ENCODE peak calls at places on chromosomes 16 and 17, in five cellular contexts. V, M, U, E and P are unnamed samples.

GRCh38 chr16:71623597-71623996 is 2.4 kb upstream of the MARVELD3 start:
- DNase-seq in E (no peak), U (no peak), V (no peak), M (no peak), P (no peak)

GRCh38 chr16:87178977-87179376 is 138.2 kb downstream of the C16orf95 start:
- DNase-seq in V (peak; percentile 90), M (peak; percentile 89), U (peak; percentile 40), E (no peak), P (peak; percentile 73)

GRCh38 chr16:35691057-35691456 is 2231.6 kb downstream of the TP53TG3F start:
- DNase-seq in U (no peak), M (no peak), E (no peak), V (no peak), P (no peak)

GRCh38 chr16:72809446-72809845 is 238.5 kb downstream of the ZFHX3 start:
- DNase-seq in V (no peak), E (no peak), U (no peak), M (no peak), P (no peak)

GRCh38 chr16:66924527-66925321 is 611 bp downstream of the RRAD start:
- DNase-seq in E (peak; percentile 87), M (peak; percentile 88), U (peak; percentile 79), V (no peak), P (peak; percentile 99)

GRCh38 chr17:8056976-8057625 is 18.2 kb downstream of the ALOX15B start:
- DNase-seq in U (no peak), V (peak; percentile 44), M (peak; percentile 30), E (no peak), P (no peak)

GRCh38 chr17:74544991-74545441 is 899 bp downstream of the CD300C start:
- DNase-seq in E (no peak), M (no peak), V (peak; percentile 49), U (no peak), P (no peak)

GRCh38 chr17:80761421-80761871 is 216.8 kb downstream of the RPTOR start:
- DNase-seq in E (no peak), V (no peak), M (no peak), U (no peak), P (no peak)

GRCh38 chr17:71821512-71821911 is 299.3 kb upstream of the SOX9 start:
- DNase-seq in E (no peak), M (no peak), U (no peak), V (no peak), P (no peak)

GRCh38 chr16:18932243-18932997 is 6.2 kb upstream of the SMG1 start:
- DNase-seq in U (no peak), E (peak; percentile 37), M (peak; percentile 70), V (no peak), P (no peak)

GRCh38 chr16:4696905-4697866 is 3.8 kb downstream of the NUDT16L1 start:
- DNase-seq in M (peak; percentile 75), U (no peak), V (peak; percentile 71), E (no peak), P (peak; percentile 61)

GRCh38 chr17:55295411-55296170 is 30.8 kb downstream of the HLF start:
- DNase-seq in U (peak; percentile 79), V (no peak), E (peak; percentile 59), M (no peak), P (peak; percentile 69)

GRCh38 chr17:75549246-75550138 is 24.0 kb downstream of the LLGL2 start:
- DNase-seq in V (peak; percentile 95), M (no peak), U (peak; percentile 82), E (peak; percentile 82), P (peak; percentile 94)

GRCh38 chr17:40024901-40025300 is 9.7 kb downstream of the CSF3 start:
- DNase-seq in M (no peak), V (no peak), E (no peak), U (no peak), P (no peak)

GRCh38 chr16:66166451-66166850 is 200.0 kb upstream of the CDH5 start:
- DNase-seq in U (no peak), M (no peak), E (no peak), V (no peak), P (no peak)

GRCh38 chr16:50093607-50094570 is 28.1 kb downstream of the HEATR3 start:
- DNase-seq in U (no peak), E (no peak), V (no peak), M (peak; percentile 79), P (no peak)

GRCh38 chr17:17523001-17523713 is 27.0 kb upstream of the RASD1 start:
- DNase-seq in E (peak; percentile 50), V (peak; percentile 62), U (peak; percentile 25), M (no peak), P (no peak)

GRCh38 chr17:57663326-57664070 is 81.6 kb downstream of the CCDC182 start:
- DNase-seq in M (peak; percentile 54), E (peak; percentile 35), V (no peak), U (no peak), P (no peak)
- H3K4me3 ChIP-seq in M (no peak overlapping the region), E (no peak overlapping the region), V (peak overlapping the region; percentile 21), U (peak overlapping the region; percentile 61), P (no peak overlapping the region)

DNA sequence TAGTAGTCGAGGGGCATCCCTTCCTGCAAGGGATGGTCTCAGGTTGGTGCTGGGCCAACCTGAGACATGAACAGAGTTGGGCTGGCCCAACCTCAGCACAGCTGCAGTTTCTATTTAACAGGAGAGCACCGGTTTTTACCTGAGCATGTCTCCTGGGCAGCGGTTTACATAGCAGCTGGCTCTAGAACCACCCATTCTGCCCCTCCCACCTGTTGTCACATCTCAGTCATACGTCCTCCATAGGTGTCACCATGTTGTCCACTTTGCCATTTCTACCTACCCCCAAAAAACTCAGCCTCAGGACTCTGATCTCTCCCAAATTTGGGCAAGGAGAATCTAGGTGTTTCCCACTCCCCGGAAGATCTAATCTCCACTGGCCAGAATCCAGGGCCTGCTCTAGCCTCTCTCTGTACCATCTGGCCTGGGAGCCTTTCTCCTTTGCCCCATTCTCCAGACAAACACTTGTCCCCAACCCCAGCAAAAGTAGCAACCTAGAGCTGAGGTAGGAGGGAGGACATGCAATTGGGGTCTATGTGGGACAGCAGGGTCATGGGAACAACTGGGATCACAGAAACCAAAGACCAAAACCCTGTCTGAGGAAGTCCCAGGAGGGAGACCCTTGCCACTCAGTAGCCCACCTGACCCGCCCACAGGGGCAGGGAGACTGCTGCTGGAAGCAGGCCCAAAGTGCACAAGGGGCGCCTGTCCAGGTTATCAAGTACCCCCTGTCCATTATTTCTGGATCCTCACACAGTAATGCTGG is 19.1 kb downstream of the ETV4 start:
- DNase-seq in M (peak; percentile 28), U (no peak), V (no peak), E (no peak), P (no peak)
- H3K36me3 ChIP-seq in M (peaks cover 2% of the 10 kb centered on the region), U (peaks cover 36% of the 10 kb centered on the region), V (peaks cover 19% of the 10 kb centered on the region), E (peaks cover 3% of the 10 kb centered on the region), P (peaks cover 37% of the 10 kb centered on the region)

DNA sequence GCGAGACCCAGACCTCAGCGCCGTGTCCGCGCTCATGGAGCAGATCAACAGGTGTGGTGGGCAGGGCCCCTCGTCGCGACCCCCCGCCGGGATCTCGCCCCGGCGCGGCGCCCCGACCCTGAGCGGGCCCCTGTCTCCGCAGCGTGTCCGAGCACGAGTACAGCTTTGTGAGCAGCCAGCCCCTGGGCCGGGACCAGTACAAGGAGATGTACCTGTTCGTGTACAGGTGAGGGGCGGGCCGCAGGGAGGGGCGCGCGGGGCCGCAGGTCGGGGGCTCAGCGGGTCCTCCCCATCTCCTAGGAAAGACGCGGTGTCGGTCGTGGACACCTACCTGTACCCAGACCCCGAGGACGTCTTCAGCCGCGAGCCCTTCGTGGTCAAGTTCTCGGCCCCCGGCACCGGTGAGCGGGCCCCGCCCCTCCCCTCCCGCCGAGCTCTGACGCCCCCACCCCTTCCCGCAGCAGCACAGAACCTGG is 870 bp downstream of the DNASE1L2 start:
- DNase-seq in E (no peak), M (no peak), U (no peak), V (no peak), P (peak; percentile 88)
- H3K4me3 ChIP-seq in E (peak overlapping the region; percentile 44), M (no peak overlapping the region), U (peak overlapping the region; percentile 65), V (no peak overlapping the region), P (peak overlapping the region; percentile 33)

GRCh38 chr17:10803830-10804498 is at the start of gene TMEM238L:
- DNase-seq in E (no peak), U (no peak), V (no peak), M (no peak), P (no peak)

GRCh38 chr17:10805911-10806310 is 2.0 kb upstream of the TMEM238L start:
- DNase-seq in E (no peak), V (no peak), M (no peak), U (no peak), P (no peak)

GRCh38 chr17:10803350-10803749 is 549 bp downstream of the TMEM238L start:
- DNase-seq in E (no peak), U (no peak), V (no peak), M (no peak), P (no peak)

GRCh38 chr17:10802487-10803284 is 1.2 kb downstream of the TMEM238L start:
- DNase-seq in U (no peak), V (no peak), E (no peak), M (no peak), P (no peak)

DNA sequence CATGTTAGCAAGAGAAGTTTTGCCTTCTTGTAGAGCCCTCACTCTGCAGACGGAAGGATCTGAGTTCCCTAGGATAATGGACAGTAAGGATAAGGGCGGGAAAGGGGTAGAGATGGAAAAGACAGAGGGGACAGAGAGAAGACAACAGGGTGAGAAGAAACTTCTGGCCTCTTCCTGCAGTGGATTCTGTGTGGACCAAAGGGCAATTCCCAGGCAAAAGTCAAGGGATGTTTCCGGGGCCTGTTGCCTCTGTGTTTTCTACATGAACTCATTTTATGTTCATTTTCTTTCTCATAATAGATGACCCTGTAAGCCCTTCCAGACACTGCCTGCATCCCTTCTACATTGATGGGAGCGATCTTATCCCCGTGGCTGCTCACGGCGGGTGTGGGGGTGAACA is 647 bp upstream of the TMEM238L start:
- DNase-seq in M (no peak), V (no peak), E (no peak), U (no peak), P (no peak)
- H3K36me3 ChIP-seq in M (no peaks in the 10 kb centered on the region), V (no peaks in the 10 kb centered on the region), E (no peaks in the 10 kb centered on the region), U (no peaks in the 10 kb centered on the region), P (no peaks in the 10 kb centered on the region)

GRCh38 chr16:24755201-24755874 is 25.9 kb downstream of the TNRC6A start:
- DNase-seq in M (no peak), U (no peak), V (no peak), E (peak; percentile 17), P (no peak)
- H3K4me3 ChIP-seq in M (no peak overlapping the region), U (no peak overlapping the region), V (no peak overlapping the region), E (no peak overlapping the region), P (no peak overlapping the region)

GRCh38 chr16:52497067-52497816 is 49.7 kb downstream of the TOX3 start:
- DNase-seq in U (no peak), E (no peak), V (no peak), M (no peak), P (no peak)
- H3K36me3 ChIP-seq in U (no peaks in the 10 kb centered on the region), E (no peaks in the 10 kb centered on the region), V (no peaks in the 10 kb centered on the region), M (no peaks in the 10 kb centered on the region), P (no peaks in the 10 kb centered on the region)

DNA sequence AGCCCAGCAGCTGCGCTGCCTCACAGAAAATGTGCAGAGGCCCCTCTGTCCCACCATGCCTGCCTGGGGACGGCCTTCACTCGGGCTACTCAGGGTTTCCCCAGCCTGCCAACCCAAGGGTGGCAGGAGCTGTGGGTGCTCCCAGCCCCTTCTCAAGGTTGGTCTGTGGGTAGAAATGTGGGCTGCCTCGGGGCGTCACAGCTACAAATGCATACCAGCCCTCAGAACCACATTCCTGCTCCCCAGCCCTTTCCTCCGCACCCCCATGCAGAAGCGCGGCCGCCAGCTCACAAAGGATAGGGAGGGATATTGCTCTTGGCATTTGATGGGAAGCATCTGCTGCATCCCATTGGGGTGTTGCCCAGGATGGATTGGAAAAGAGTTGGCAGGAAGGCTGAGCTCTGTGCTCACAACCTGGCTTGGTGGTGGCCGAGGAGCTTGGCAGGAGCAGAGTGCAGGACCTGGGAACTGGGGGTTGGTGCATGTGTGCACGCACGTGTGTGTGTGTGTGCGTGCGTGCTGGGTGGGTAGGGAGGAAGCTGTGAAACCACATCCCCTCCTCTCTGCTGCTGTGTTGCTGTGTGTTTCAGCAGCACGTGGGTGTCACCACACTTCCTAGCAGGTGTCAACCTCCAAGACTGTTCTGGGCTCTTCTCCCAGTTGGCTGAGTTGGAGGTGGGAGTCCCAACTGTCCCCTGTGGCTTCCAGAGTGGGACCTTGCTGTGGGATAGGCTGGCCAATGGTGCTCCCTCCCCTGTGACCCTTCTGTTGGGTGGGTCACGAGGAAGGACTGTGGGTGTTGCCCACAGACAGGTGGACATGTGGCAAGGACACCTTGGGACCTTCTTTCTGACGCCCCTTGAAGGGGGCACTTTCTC is 304.5 kb downstream of the SEC14L1 start:
- DNase-seq in U (no peak), V (no peak), E (no peak), M (no peak), P (no peak)
- H3K4me3 ChIP-seq in U (no peak overlapping the region), V (no peak overlapping the region), E (no peak overlapping the region), M (no peak overlapping the region), P (no peak overlapping the region)